ENCODE peak calls at places on chromosomes 1 and 21, in ten cellular contexts. T is transverse colon, B is sigmoid colon, G is prostate gland, D is spleen, Y is esophagus squamous epithelium, P is testis, J is lower leg skin, U is IMR-90, H is NB4. L is an unnamed sample.

GRCh38 chr1:226884116-226884515 is 13.7 kb downstream of the PSEN2 start:
- DNase-seq in J (no peak), G (peak), B (no peak), D (no peak), H (no peak), U (peak), T (no peak), P (no peak), Y (no peak), L (no peak)

GRCh38 chr1:206739411-206740076 is 31.0 kb upstream of the IL19 start:
- DNase-seq in P (no peak), Y (no peak), U (peak), T (peak), D (no peak), B (no peak), H (peak), G (no peak), J (no peak), L (no peak)

GRCh38 chr21:38959686-38960049 is 153.9 kb downstream of the ETS2 start:
- DNase-seq in J (no peak), D (no peak), Y (no peak), T (no peak), U (no peak), P (no peak), G (no peak), B (no peak), H (no peak), L (no peak)

GRCh38 chr1:22287946-22288520 is 145.1 kb upstream of the WNT4 start:
- DNase-seq in B (no peak), U (no peak), G (no peak), P (no peak), Y (no peak), J (no peak), H (no peak), T (no peak), D (no peak), L (no peak)

GRCh38 chr1:161420763-161421455 is 53.2 kb upstream of the CFAP126 start:
- DNase-seq in D (no peak), J (no peak), Y (no peak), T (no peak), U (peak), G (no peak), P (no peak), B (no peak), H (no peak), L (peak)

GRCh38 chr1:89068291-89068690 is 3.3 kb upstream of the GBP1 start:
- DNase-seq in T (no peak), H (no peak), Y (no peak), U (peak), G (no peak), B (no peak), J (no peak), D (no peak), P (no peak), L (no peak)

GRCh38 chr1:84715620-84716019 is 25.4 kb upstream of the SSX2IP start:
- DNase-seq in P (no peak), B (no peak), J (no peak), T (no peak), G (no peak), D (no peak), U (no peak), Y (no peak), H (no peak), L (no peak)

GRCh38 chr1:116326486-116326885 is 46.6 kb upstream of the ATP1A1 start:
- DNase-seq in P (no peak), T (no peak), U (no peak), G (no peak), H (no peak), J (no peak), Y (no peak), B (no peak), D (no peak), L (no peak)

GRCh38 chr1:111139234-111139955 is 498 bp downstream of the DRAM2 start:
- DNase-seq in G (peak), T (peak), U (peak), P (peak), H (peak), J (peak), D (no peak), B (no peak), Y (no peak), L (peak)

GRCh38 chr1:204971700-204972336 is 71.2 kb upstream of the CNTN2 start:
- DNase-seq in J (no peak), G (no peak), D (no peak), H (peak), Y (no peak), B (no peak), T (no peak), U (peak), P (no peak), L (peak)

GRCh38 chr1:178819123-178819522 is 51.8 kb downstream of the ANGPTL1 start:
- DNase-seq in D (no peak), Y (no peak), J (no peak), U (peak), P (no peak), G (no peak), B (no peak), H (no peak), T (no peak), L (no peak)

GRCh38 chr1:90574692-90575370 is 142.3 kb downstream of the BARHL2 start:
- DNase-seq in B (no peak), H (no peak), P (no peak), J (no peak), Y (no peak), G (no peak), U (no peak), D (no peak), T (no peak), L (no peak)

GRCh38 chr21:20720623-20721022 is 277.6 kb upstream of the NCAM2 start:
- DNase-seq in G (no peak), H (no peak), B (no peak), P (no peak), T (no peak), Y (no peak), D (no peak), J (no peak), U (no peak), L (no peak)

GRCh38 chr1:110003747-110004428 is 19.3 kb downstream of the AHCYL1 start:
- DNase-seq in U (peak), B (peak), G (peak), H (peak), P (peak), J (peak), D (no peak), Y (no peak), T (peak), L (peak)

GRCh38 chr1:206470692-206471414 is 577 bp downstream of the IKBKE start:
- DNase-seq in P (no peak), Y (no peak), D (peak), J (no peak), U (peak), T (peak), B (no peak), H (peak), G (no peak), L (no peak)

GRCh38 chr1:48654606-48655210 is 122.0 kb downstream of the BEND5 start:
- DNase-seq in J (no peak), P (no peak), G (no peak), D (no peak), B (no peak), U (no peak), H (no peak), Y (no peak), T (no peak), L (no peak)

GRCh38 chr1:241323510-241323909 is 33.5 kb downstream of the RGS7 start:
- DNase-seq in B (no peak), J (no peak), Y (no peak), D (no peak), T (peak), U (peak), G (no peak), P (peak), H (peak), L (peak)

GRCh38 chr1:89041055-89041707 is 18.5 kb upstream of the GBP3 start:
- DNase-seq in U (peak), Y (no peak), P (no peak), B (no peak), G (no peak), T (no peak), D (no peak), J (no peak), H (no peak), L (no peak)

GRCh38 chr1:198932351-198932991 is 293.6 kb downstream of the PTPRC start:
- DNase-seq in T (no peak), Y (no peak), P (no peak), D (no peak), J (no peak), H (peak), U (peak), B (no peak), G (no peak), L (peak)

GRCh38 chr1:222914861-222915632 is 100.2 kb downstream of the DISP1 start:
- DNase-seq in G (no peak), B (no peak), Y (no peak), T (no peak), J (no peak), P (no peak), U (peak), D (no peak), H (no peak), L (no peak)

GRCh38 chr1:55816456-55816794 is 601.3 kb upstream of the USP24 start:
- DNase-seq in U (peak), J (no peak), D (no peak), P (no peak), B (no peak), Y (no peak), G (no peak), T (no peak), H (no peak), L (no peak)

GRCh38 chr1:118250232-118250631 is 65.2 kb upstream of the SPAG17 start:
- DNase-seq in U (no peak), T (no peak), J (no peak), D (no peak), B (no peak), Y (no peak), P (no peak), G (no peak), H (no peak), L (no peak)

GRCh38 chr1:37752583-37753471 is 12.1 kb downstream of the EPHA10 start:
- DNase-seq in P (peak), T (peak), Y (no peak), G (no peak), B (no peak), U (no peak), J (no peak), D (no peak), H (no peak), L (peak)

GRCh38 chr1:16019580-16020277 is 1.9 kb upstream of the HSPB7 start:
- DNase-seq in U (peak), H (no peak), B (peak), G (no peak), T (no peak), Y (no peak), J (no peak), P (no peak), D (no peak), L (no peak)

GRCh38 chr1:43946244-43947060 is at the start of gene IPO13:
- DNase-seq in B (peak), Y (peak), T (peak), U (peak), H (peak), G (peak), P (peak), J (peak), D (peak), L (peak)
- TF ChIP-seq POLR2A in B (peak), Y (peak), T (peak), U (peak), H (peak), G (peak), P (peak), J (no peak), D (no peak), L (peak)

DNA sequence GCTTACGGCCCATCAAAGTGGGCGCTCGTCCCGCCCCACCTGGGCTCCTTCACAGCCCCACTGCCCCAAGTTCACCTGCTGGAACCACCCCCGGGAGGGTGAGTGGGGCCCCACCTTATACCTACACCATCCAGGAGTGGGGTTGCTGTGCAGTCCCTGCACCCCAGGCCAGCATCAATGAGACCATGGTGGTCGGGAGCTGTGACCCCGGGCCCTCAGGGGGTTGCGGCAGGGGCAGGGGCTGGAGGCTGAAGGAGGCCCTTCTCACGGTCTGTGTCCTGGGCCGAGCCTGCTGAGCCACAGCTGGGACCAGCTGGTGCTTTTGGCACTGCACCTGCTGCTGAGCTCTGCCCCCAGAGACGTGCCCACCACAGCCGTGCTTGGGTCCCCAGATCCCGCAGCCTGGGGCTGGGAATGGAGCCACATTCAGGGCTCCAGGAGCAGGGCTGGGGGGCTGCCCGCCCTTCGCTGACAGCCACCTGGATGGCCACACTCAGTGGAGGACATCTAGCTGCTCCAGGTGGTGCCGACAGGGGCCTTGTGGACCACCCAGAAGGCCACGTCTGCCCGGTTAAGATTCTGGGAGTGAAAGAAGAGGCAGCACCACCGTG is 17.4 kb downstream of the ACTRT2 start:
- DNase-seq in H (no peak), P (peak), G (no peak), U (no peak), J (no peak), B (peak), D (peak), T (no peak), Y (no peak), L (no peak)
- TF ChIP-seq POLR2A in H (no peak), P (no peak), G (no peak), U (no peak), J (no peak), B (no peak), D (no peak), T (no peak), Y (no peak), L (no peak)

DNA sequence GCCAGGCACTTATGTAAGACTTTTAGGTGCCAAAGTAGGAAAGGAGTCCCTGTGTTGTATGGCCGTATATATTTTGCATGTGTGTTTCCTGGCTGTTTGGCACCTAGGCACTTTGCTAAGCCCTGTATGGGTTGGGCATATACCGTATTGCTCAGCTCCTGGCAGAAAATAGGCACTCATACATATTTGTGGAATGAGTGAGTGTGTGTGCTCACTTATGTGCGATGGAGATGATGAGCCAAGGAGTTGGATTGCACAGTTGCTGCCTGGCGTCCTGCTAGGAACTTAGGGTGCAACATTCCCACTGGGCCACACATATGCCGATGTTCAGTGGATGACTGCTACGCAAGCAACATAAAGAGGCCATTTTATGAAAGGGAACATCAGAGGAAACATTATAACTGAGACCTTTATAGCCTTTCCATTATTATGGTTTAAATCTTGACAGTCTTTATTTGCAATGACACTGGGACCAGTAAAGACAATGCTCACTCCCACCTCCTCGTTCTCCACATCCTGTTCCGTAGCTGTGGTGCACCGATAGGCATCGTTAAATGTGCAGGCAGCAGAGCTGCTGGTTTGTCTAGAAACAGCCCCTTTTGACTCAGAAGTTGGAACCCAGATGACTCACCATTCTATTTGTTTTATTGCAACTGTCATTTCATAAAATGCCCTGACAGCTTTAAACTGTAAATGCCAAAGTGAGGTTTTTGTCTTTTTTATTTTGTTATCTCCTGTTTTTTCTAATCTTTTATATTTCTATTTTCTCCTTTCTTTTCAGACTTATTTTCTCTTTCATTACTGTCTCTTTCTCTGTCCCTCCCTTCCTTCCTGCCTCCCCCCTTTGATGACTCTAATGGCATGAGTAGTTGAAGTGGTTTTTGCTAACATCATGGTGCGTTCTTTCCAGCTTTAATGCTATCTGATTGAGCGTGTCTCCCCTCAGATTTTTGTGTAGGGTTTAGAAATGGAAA is 36.1 kb downstream of the PEX14 start:
- DNase-seq in Y (no peak), T (peak), U (peak), D (no peak), H (peak), J (no peak), P (no peak), B (peak), G (no peak), L (peak)
- TF ChIP-seq POLR2A in Y (no peak), T (no peak), U (peak), D (no peak), H (no peak), J (no peak), P (no peak), B (no peak), G (no peak), L (no peak)

GRCh38 chr21:29238052-29238966 is 60.4 kb upstream of the BACH1 start:
- DNase-seq in D (no peak), J (no peak), T (no peak), Y (no peak), H (no peak), P (no peak), G (no peak), U (peak), B (no peak), L (no peak)
- TF ChIP-seq POLR2A in D (no peak), J (no peak), T (no peak), Y (no peak), H (no peak), P (no peak), G (no peak), U (no peak), B (no peak), L (no peak)

DNA sequence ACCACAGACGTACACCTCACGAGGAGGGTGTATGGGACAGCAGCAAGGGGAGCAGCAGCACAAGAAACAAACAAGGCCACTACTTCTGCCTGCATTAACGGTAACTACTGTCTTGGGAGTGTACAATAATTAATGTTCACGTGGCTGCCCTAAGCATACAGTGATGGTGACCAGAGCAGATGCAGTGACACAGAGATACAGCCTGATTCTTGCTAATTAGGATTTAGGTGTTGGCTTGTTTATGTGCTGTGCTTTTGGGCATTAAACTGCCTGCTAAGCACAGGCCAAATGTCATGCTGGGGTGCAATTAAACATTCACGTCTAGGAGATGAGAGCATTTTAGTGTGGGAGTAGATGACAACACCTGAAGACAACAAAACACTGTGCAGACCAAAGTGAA is 7.2 kb downstream of the ZNF669 start:
- DNase-seq in D (no peak), G (no peak), P (no peak), T (no peak), Y (no peak), H (no peak), J (no peak), B (no peak), U (no peak), L (no peak)
- TF ChIP-seq POLR2A in D (no peak), G (no peak), P (no peak), T (no peak), Y (no peak), H (no peak), J (no peak), B (no peak), U (no peak), L (no peak)

GRCh38 chr1:220726634-220727033 is 21.5 kb upstream of the MTARC2 start:
- DNase-seq in D (no peak), H (no peak), T (no peak), G (no peak), U (no peak), B (no peak), P (no peak), J (no peak), Y (no peak), L (no peak)
- TF ChIP-seq POLR2A in D (no peak), H (no peak), T (no peak), G (no peak), U (no peak), B (no peak), P (no peak), J (no peak), Y (no peak), L (no peak)

GRCh38 chr1:35461966-35462651 is 95.1 kb downstream of the KIAA0319L start:
- DNase-seq in T (no peak), H (no peak), U (no peak), P (no peak), G (no peak), Y (no peak), D (no peak), J (no peak), B (no peak), L (no peak)
- TF ChIP-seq POLR2A in T (no peak), H (no peak), U (no peak), P (no peak), G (no peak), Y (no peak), D (no peak), J (no peak), B (no peak), L (no peak)

GRCh38 chr1:11800391-11800755 is 5.4 kb downstream of the MTHFR start:
- DNase-seq in T (no peak), D (no peak), P (no peak), G (no peak), H (no peak), B (no peak), J (no peak), Y (no peak), U (no peak), L (no peak)

GRCh38 chr1:11802973-11803885 is 2.5 kb downstream of the MTHFR start:
- DNase-seq in P (peak), Y (peak), D (peak), J (peak), B (peak), G (peak), T (peak), H (peak), U (peak), L (peak)

GRCh38 chr1:11800756-11801433 is 4.9 kb downstream of the MTHFR start:
- DNase-seq in D (no peak), P (no peak), J (no peak), B (peak), Y (no peak), G (no peak), T (no peak), U (no peak), H (no peak), L (no peak)

GRCh38 chr1:11804666-11805453 is 904 bp downstream of the MTHFR start:
- DNase-seq in T (peak), H (peak), D (no peak), U (peak), J (no peak), Y (no peak), G (peak), B (peak), P (peak), L (peak)

GRCh38 chr1:11802616-11802972 is 3.2 kb downstream of the MTHFR start:
- DNase-seq in P (peak), U (peak), J (no peak), Y (no peak), H (no peak), B (no peak), G (no peak), T (no peak), D (peak), L (peak)
- TF ChIP-seq POLR2A in P (no peak), U (no peak), J (no peak), Y (no peak), H (no peak), B (no peak), G (no peak), T (no peak), D (no peak), L (no peak)

GRCh38 chr1:97384294-97384952 is 536.4 kb downstream of the DPYD start:
- DNase-seq in U (peak), G (no peak), J (no peak), T (no peak), D (no peak), P (no peak), B (no peak), H (no peak), Y (no peak), L (no peak)

DNA sequence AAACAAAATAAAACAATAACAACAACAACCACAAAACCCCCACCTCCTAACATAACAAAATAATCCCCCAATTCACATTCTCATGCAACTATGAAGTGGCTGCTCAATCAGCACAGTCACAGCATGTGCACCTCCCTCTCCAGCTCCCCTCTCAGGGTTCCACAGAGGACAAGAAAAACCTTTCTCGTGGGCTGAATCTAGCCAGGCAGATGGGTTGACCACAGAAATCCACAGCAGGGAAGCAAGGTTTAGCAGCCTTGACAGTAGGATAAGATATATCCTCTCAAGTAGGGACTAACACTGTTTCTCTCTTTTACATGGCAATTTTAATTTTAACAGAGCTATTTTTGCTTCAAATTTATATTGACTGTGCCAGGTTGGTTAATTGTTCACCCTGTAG is 535.3 kb downstream of the DPYD start:
- DNase-seq in T (no peak), H (no peak), J (no peak), D (no peak), U (no peak), P (no peak), B (no peak), Y (no peak), G (no peak), L (no peak)
- TF ChIP-seq POLR2A in T (no peak), H (no peak), J (no peak), D (no peak), U (no peak), P (no peak), B (no peak), Y (no peak), G (no peak), L (no peak)

L was measured in erythroblast.